ENCODE peak calls at places on chromosomes 3 and 15, in seven cellular contexts. One of them, this sample, is unnamed.
A peak's percentile ranks its signal among the peaks of the same experiment; 100 is the strongest.

GRCh38 chr3:121514496-121514895 is 31.3 kb downstream of the POLQ start:
- DNase-seq in amniotic epithelial cell: no peak
- DNase-seq in mesothelial cell of epicardium: no peak
- DNase-seq in CD8-positive, alpha-beta memory T cell: no peak
- DNase-seq in iris pigment epithelial cell: no peak
- DNase-seq in activated CD4-positive, alpha-beta T cell treated with anti-CD3 and anti-CD28 coated beads for 48 hours: no peak
- DNase-seq in T-cell: no peak
- DNase-seq in this sample: no peak

GRCh38 chr3:122578110-122578740 is 775 bp downstream of the PARP15 start:
- DNase-seq in amniotic epithelial cell: no peak
- DNase-seq in mesothelial cell of epicardium: no peak
- DNase-seq in CD8-positive, alpha-beta memory T cell: no peak
- DNase-seq in iris pigment epithelial cell: no peak
- DNase-seq in activated CD4-positive, alpha-beta T cell treated with anti-CD3 and anti-CD28 coated beads for 48 hours: no peak
- DNase-seq in T-cell: no peak
- DNase-seq in this sample: no peak

GRCh38 chr3:34782876-34783275 is 856.4 kb upstream of the ARPP21 start:
- DNase-seq in amniotic epithelial cell: no peak
- DNase-seq in mesothelial cell of epicardium: no peak
- DNase-seq in CD8-positive, alpha-beta memory T cell: no peak
- DNase-seq in iris pigment epithelial cell: no peak
- DNase-seq in activated CD4-positive, alpha-beta T cell treated with anti-CD3 and anti-CD28 coated beads for 48 hours: no peak
- DNase-seq in T-cell: no peak
- DNase-seq in this sample: no peak

GRCh38 chr15:98876461-98877369 is 130.9 kb downstream of the PGPEP1L start:
- DNase-seq in amniotic epithelial cell: peak; percentile 58
- DNase-seq in mesothelial cell of epicardium: no peak
- DNase-seq in CD8-positive, alpha-beta memory T cell: no peak
- DNase-seq in iris pigment epithelial cell: no peak
- DNase-seq in activated CD4-positive, alpha-beta T cell treated with anti-CD3 and anti-CD28 coated beads for 48 hours: no peak
- DNase-seq in T-cell: no peak
- DNase-seq in this sample: no peak

GRCh38 chr15:66912001-66912400 is 153.4 kb upstream of the SMAD3 start:
- DNase-seq in amniotic epithelial cell: no peak
- DNase-seq in mesothelial cell of epicardium: no peak
- DNase-seq in CD8-positive, alpha-beta memory T cell: peak; percentile 43
- DNase-seq in iris pigment epithelial cell: no peak
- DNase-seq in activated CD4-positive, alpha-beta T cell treated with anti-CD3 and anti-CD28 coated beads for 48 hours: peak; percentile 13
- DNase-seq in T-cell: peak; percentile 52
- DNase-seq in this sample: no peak

GRCh38 chr3:28745904-28746617 is 397.4 kb upstream of the AZI2 start:
- DNase-seq in amniotic epithelial cell: peak; percentile 7
- DNase-seq in mesothelial cell of epicardium: no peak
- DNase-seq in CD8-positive, alpha-beta memory T cell: no peak
- DNase-seq in iris pigment epithelial cell: no peak
- DNase-seq in activated CD4-positive, alpha-beta T cell treated with anti-CD3 and anti-CD28 coated beads for 48 hours: no peak
- DNase-seq in T-cell: no peak
- DNase-seq in this sample: no peak

GRCh38 chr3:169812124-169812843 is 386 bp upstream of the LRRIQ4 start:
- DNase-seq in amniotic epithelial cell: peak; percentile 66
- DNase-seq in mesothelial cell of epicardium: peak; percentile 73
- DNase-seq in CD8-positive, alpha-beta memory T cell: peak; percentile 48
- DNase-seq in iris pigment epithelial cell: peak; percentile 82
- DNase-seq in activated CD4-positive, alpha-beta T cell treated with anti-CD3 and anti-CD28 coated beads for 48 hours: peak; percentile 67
- DNase-seq in T-cell: peak; percentile 52
- DNase-seq in this sample: peak; percentile 80

GRCh38 chr3:10437995-10438901 is 67.1 kb downstream of the ATP2B2 start:
- DNase-seq in amniotic epithelial cell: peak; percentile 79
- DNase-seq in mesothelial cell of epicardium: no peak
- DNase-seq in CD8-positive, alpha-beta memory T cell: no peak
- DNase-seq in iris pigment epithelial cell: peak; percentile 77
- DNase-seq in activated CD4-positive, alpha-beta T cell treated with anti-CD3 and anti-CD28 coated beads for 48 hours: peak; percentile 40
- DNase-seq in T-cell: no peak
- DNase-seq in this sample: no peak

GRCh38 chr15:72116680-72117447 is 1.1 kb downstream of the MYO9A start:
- DNase-seq in amniotic epithelial cell: peak; percentile 14
- DNase-seq in mesothelial cell of epicardium: no peak
- DNase-seq in CD8-positive, alpha-beta memory T cell: no peak
- DNase-seq in iris pigment epithelial cell: peak; percentile 36
- DNase-seq in activated CD4-positive, alpha-beta T cell treated with anti-CD3 and anti-CD28 coated beads for 48 hours: no peak
- DNase-seq in T-cell: no peak
- DNase-seq in this sample: no peak

GRCh38 chr15:98330692-98331435 is 317.5 kb upstream of the IGF1R start:
- DNase-seq in amniotic epithelial cell: no peak
- DNase-seq in mesothelial cell of epicardium: no peak
- DNase-seq in CD8-positive, alpha-beta memory T cell: no peak
- DNase-seq in iris pigment epithelial cell: no peak
- DNase-seq in activated CD4-positive, alpha-beta T cell treated with anti-CD3 and anti-CD28 coated beads for 48 hours: no peak
- DNase-seq in T-cell: no peak
- DNase-seq in this sample: no peak